ENCODE peak calls at places on chromosome 14, in five cellular contexts. F, Q, K, W and D are unnamed samples.

GRCh38 chr14:67539116-67539515 is 6.0 kb downstream of the PLEKHH1 start:
- DNase-seq in K (no peak), W (no peak), Q (no peak), F (no peak), D (no peak)

GRCh38 chr14:31489680-31490079 is 1.8 kb upstream of the GPR33 start:
- DNase-seq in K (no peak), F (no peak), W (no peak), Q (no peak), D (no peak)

GRCh38 chr14:94998702-94999101 is 158.6 kb downstream of the DICER1 start:
- DNase-seq in F (no peak), W (no peak), Q (no peak), K (no peak), D (no peak)

GRCh38 chr14:52888839-52889838 is 61.7 kb downstream of the FERMT2 start:
- DNase-seq in K (no peak), Q (no peak), F (no peak), W (no peak), D (no peak)

GRCh38 chr14:99522934-99523660 is 41.9 kb downstream of the CCNK start:
- DNase-seq in Q (no peak), K (no peak), W (peak), F (peak), D (no peak)

GRCh38 chr14:22096511-22096890 is 422.9 kb upstream of the OR4E1 start:
- DNase-seq in F (no peak), W (no peak), Q (no peak), K (no peak), D (no peak)

GRCh38 chr14:45785240-45785639 is 532.2 kb upstream of the MIS18BP1 start:
- DNase-seq in K (no peak), W (no peak), Q (no peak), F (no peak), D (no peak)

GRCh38 chr14:96162265-96162664 is 42.4 kb upstream of the BDKRB2 start:
- DNase-seq in W (no peak), F (no peak), Q (no peak), K (no peak), D (peak)

GRCh38 chr14:30882431-30882830 is 8.1 kb downstream of the COCH start:
- DNase-seq in F (no peak), W (no peak), Q (no peak), K (no peak), D (no peak)

GRCh38 chr14:30559638-30560071 is 697 bp downstream of the G2E3 start:
- DNase-seq in K (no peak), W (no peak), Q (no peak), F (no peak), D (peak)

GRCh38 chr14:94681300-94682060 is 69.3 kb downstream of the SERPINA3 start:
- DNase-seq in K (no peak), F (peak), W (no peak), Q (no peak), D (peak)

GRCh38 chr14:67665886-67666285 is 8.5 kb downstream of the VTI1B start:
- DNase-seq in Q (no peak), F (no peak), W (no peak), K (no peak), D (no peak)

GRCh38 chr14:104084251-104085002 is 1.1 kb upstream of the ASPG start:
- DNase-seq in Q (no peak), W (no peak), K (no peak), F (peak), D (no peak)

GRCh38 chr14:104891664-104892500 is 26.8 kb downstream of the CEP170B start:
- DNase-seq in Q (no peak), F (peak), K (no peak), W (peak), D (no peak)

GRCh38 chr14:25039933-25040332 is 10.0 kb downstream of the STXBP6 start:
- DNase-seq in F (no peak), W (no peak), K (no peak), Q (no peak), D (no peak)

GRCh38 chr14:105094193-105094907 is 29.1 kb upstream of the GPR132 start:
- DNase-seq in Q (no peak), W (peak), F (no peak), K (no peak), D (no peak)

GRCh38 chr14:75232597-75232996 is 46.0 kb upstream of the FOS start:
- DNase-seq in Q (no peak), W (no peak), K (peak), F (no peak), D (no peak)

GRCh38 chr14:54784657-54785056 is 118.0 kb downstream of the GCH1 start:
- DNase-seq in Q (no peak), K (no peak), W (no peak), F (peak), D (no peak)
- H3K4me3 ChIP-seq in Q (no peak), K (no peak), W (no peak), F (no peak), D (no peak)

GRCh38 chr14:101286271-101287018 is 274.9 kb upstream of the DIO3 start:
- DNase-seq in W (no peak), K (no peak), Q (no peak), F (no peak), D (no peak)
- H3K27ac ChIP-seq in W (no peak), K (no peak), Q (no peak), F (no peak), D (no peak)

GRCh38 chr14:23160924-23161522 is 22.4 kb downstream of the SLC7A8 start:
- DNase-seq in W (peak), Q (no peak), K (no peak), F (peak), D (no peak)
- H3K4me3 ChIP-seq in W (no peak), Q (no peak), K (no peak), F (no peak), D (no peak)

GRCh38 chr14:91116913-91117588 is 3.2 kb downstream of the DGLUCY start:
- DNase-seq in W (no peak), K (no peak), F (no peak), Q (no peak), D (no peak)
- H3K27ac ChIP-seq in W (peak), K (peak), F (no peak), Q (no peak), D (no peak)

DNA sequence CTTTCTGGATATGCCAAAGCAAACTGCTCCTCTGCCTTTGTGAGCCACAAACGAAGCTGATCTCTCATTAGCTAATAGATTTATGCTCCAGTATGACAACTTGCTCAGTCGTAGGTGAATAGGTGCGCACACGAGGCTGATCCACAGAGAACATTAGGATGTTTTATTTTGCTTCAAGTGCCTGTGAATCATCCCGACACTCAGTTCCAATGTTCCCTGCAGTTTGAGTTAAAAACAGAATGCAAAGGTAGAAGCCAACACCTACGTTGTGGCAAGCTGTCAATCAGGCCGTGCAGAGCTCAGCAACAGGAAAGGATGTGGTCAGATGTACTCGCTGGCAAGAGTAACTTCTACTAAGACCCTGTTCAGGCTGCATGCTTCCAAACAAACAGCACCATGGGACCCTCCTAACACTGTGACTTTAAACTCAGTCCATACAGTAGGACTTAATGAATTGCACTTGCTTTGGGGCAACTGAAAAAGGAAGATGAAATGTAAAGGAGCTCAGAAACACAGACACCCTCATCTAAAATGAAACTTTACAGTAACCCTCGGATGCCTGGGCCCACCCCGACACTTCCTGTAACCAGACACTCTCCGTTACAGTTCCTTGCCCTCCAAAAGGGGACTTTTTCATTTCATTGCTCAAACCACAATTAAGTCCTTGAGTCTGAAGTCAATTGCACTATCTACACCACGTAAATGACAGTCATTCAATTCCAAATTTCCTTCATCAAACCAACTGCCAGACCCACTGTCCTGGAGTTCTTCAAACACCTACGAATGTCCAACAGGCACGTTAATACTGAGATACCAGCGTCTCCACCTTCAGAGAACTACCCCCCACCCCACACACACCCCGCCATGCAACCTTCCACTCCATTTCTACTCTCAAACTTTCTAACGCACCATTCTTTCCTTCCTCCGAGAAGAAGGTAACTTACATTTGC is 1.6 kb downstream of the CCDC88C start:
- DNase-seq in K (peak), Q (no peak), W (no peak), F (no peak), D (no peak)
- H3K4me3 ChIP-seq in K (peak), Q (peak), W (peak), F (peak), D (no peak)

DNA sequence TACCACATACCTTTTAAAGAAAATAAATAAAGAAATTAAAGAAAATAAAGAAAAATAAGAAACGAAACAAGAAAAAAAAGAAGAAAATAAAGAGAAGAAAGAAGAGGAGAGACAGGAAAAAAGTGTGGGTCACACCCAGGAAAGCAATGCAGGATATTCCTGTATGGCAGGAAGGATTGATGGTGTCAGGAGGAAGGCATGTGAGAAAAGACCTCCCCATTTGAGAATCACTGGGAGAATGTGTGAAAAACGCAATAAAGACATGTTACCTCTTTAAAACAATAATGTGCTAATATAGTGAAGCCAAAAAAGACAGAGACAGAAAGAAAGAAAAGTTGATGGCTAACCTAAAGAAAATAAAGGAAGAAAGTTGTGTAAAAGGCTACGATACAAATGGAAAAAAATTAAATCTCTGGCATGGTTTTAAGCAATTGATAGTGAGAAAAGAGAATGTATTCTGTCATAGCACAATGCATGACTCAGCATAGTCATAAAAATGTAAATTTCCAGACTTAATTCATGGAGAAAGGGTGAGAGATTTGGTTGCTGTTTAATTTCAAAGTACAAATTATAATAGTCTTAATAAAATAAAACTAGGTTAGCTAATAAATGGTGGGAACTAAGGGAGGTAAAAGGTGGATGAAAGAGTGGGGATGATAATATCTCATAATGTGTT is 24.3 kb upstream of the FOXG1 start:
- DNase-seq in Q (no peak), W (no peak), F (no peak), K (no peak), D (no peak)
- H3K27ac ChIP-seq in Q (no peak), W (no peak), F (no peak), K (no peak), D (no peak)

GRCh38 chr14:68942281-68943035 is 36.6 kb downstream of the ACTN1 start:
- DNase-seq in F (no peak), Q (no peak), W (no peak), K (no peak), D (no peak)
- H3K4me3 ChIP-seq in F (no peak), Q (no peak), W (no peak), K (no peak), D (no peak)

GRCh38 chr14:23377201-23377550 is 330 bp downstream of the CMTM5 start:
- DNase-seq in K (no peak), Q (no peak), W (no peak), F (no peak), D (no peak)

GRCh38 chr14:23375527-23376251 is 1.2 kb upstream of the CMTM5 start:
- DNase-seq in W (no peak), F (no peak), K (no peak), Q (no peak), D (no peak)

GRCh38 chr14:23378612-23379220 is 1.9 kb downstream of the CMTM5 start:
- DNase-seq in F (no peak), K (no peak), W (no peak), Q (no peak), D (no peak)

GRCh38 chr14:23377873-23378563 is 1.2 kb downstream of the CMTM5 start:
- DNase-seq in W (no peak), K (no peak), Q (no peak), F (no peak), D (no peak)

DNA sequence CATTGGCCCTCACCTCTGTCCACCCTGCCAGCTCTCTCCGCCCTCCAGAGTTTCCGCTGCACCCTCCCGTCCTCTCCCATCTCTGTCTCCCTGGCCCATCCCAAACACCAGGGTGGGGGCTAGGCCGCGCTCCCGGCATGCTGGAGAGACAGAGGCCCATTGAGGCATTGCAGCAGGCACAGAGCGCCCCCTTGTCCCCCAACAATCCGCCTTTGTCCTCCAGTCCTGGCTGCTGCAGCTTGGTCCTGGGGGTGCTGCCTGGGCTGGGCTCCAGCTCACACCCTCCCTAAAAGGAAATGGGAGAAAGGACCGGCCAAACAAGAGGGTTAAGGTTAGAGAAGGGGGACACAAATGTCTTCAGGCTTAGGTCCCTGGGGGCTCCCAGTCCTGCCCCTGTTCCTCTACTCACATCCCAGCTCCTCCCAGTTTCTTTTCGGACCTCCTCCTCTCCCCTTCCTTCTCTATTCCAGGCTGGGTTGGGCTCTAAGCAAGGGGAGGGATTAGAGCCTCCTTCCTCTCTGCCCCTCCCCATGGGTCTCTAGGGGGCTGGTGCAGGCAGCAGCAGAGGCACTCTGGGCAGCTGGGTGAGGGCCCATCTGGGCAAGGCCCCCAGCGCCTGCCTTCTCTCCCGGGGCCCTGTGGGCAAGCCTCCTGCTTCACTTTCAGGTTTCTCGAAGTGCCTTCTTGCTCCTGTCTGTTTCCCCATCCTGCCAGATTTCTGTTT is at the start of gene CMTM5:
- DNase-seq in W (no peak), Q (no peak), F (no peak), K (no peak), D (no peak)
- H3K27ac ChIP-seq in W (no peak), Q (no peak), F (no peak), K (no peak), D (no peak)